ENCODE peak calls at places on chromosomes 1 and 21, in eight cellular contexts. F, X, D, P, V, N, A and B are unnamed samples.

GRCh38 chr1:15757575-15758401 is 807 bp upstream of the FBLIM1 start:
- DNase-seq in F (no peak), X (no peak), D (no peak), P (no peak), V (no peak), N (peak; percentile 37), A (no peak), B (peak; percentile 64)

GRCh38 chr1:246583448-246584185 is 17.4 kb downstream of the CNST start:
- DNase-seq in F (no peak), X (no peak), D (peak; percentile 44), P (peak; percentile 78), V (peak; percentile 31), N (peak; percentile 92), A (no peak), B (peak; percentile 73)

GRCh38 chr1:198701766-198702539 is 63.1 kb downstream of the PTPRC start:
- DNase-seq in F (no peak), X (no peak), D (no peak), P (no peak), V (no peak), N (no peak), A (no peak), B (no peak)

GRCh38 chr1:156643266-156644092 is 1.6 kb downstream of the BCAN start:
- DNase-seq in F (no peak), X (no peak), D (no peak), P (no peak), V (no peak), N (no peak), A (no peak), B (no peak)

GRCh38 chr1:12245116-12245515 is 15.3 kb downstream of the VPS13D start:
- DNase-seq in F (no peak), X (no peak), D (no peak), P (no peak), V (no peak), N (no peak), A (no peak), B (no peak)

GRCh38 chr21:35585155-35585554 is 475.2 kb downstream of the SETD4 start:
- DNase-seq in F (no peak), X (no peak), D (no peak), P (no peak), V (no peak), N (no peak), A (no peak), B (no peak)

GRCh38 chr1:200279810-200280411 is 129.9 kb downstream of the ZNF281 start:
- DNase-seq in F (peak; percentile 8), X (no peak), D (peak; percentile 68), P (peak; percentile 77), V (peak; percentile 68), N (peak; percentile 48), A (peak; percentile 56), B (peak; percentile 37)

GRCh38 chr1:53485478-53486394 is 26.5 kb downstream of the DMRTB1 start:
- DNase-seq in F (peak; percentile 52), X (peak; percentile 77), D (peak; percentile 82), P (peak; percentile 76), V (peak; percentile 73), N (peak; percentile 84), A (peak; percentile 87), B (peak; percentile 81)

GRCh38 chr1:51519048-51519856 is at the start of gene EPS15:
- DNase-seq in F (peak; percentile 29), X (peak; percentile 90), D (peak; percentile 89), P (peak; percentile 87), V (peak; percentile 82), N (peak; percentile 86), A (peak; percentile 95), B (peak; percentile 84)

GRCh38 chr1:99850458-99850974 is 355 bp downstream of the AGL start:
- DNase-seq in F (no peak), X (no peak), D (no peak), P (no peak), V (no peak), N (no peak), A (no peak), B (no peak)

GRCh38 chr1:224245188-224245587 is 62.1 kb downstream of the DEGS1 start:
- DNase-seq in F (no peak), X (peak; percentile 28), D (no peak), P (no peak), V (peak; percentile 19), N (peak; percentile 82), A (no peak), B (peak; percentile 81)

GRCh38 chr1:213186168-213186567 is 135.1 kb downstream of the RPS6KC1 start:
- DNase-seq in F (no peak), X (no peak), D (no peak), P (no peak), V (no peak), N (no peak), A (no peak), B (no peak)

GRCh38 chr1:167800241-167800640 is 78.5 kb downstream of the MPZL1 start:
- DNase-seq in F (no peak), X (no peak), D (no peak), P (no peak), V (no peak), N (no peak), A (no peak), B (no peak)

GRCh38 chr1:45065083-45065482 is 53.0 kb downstream of the UROD start:
- DNase-seq in F (no peak), X (no peak), D (no peak), P (no peak), V (no peak), N (no peak), A (no peak), B (no peak)

GRCh38 chr1:16920951-16921350 is 780 bp upstream of the CROCC start:
- DNase-seq in F (no peak), X (peak; percentile 6), D (no peak), P (no peak), V (no peak), N (no peak), A (no peak), B (peak; percentile 45)

GRCh38 chr1:179002552-179003345 is 22.9 kb upstream of the FAM20B start:
- DNase-seq in F (peak; percentile 32), X (peak; percentile 74), D (peak; percentile 74), P (peak; percentile 74), V (peak; percentile 71), N (peak; percentile 78), A (peak; percentile 72), B (peak; percentile 80)

GRCh38 chr1:45282346-45282745 is 44.3 kb upstream of the HPDL start:
- DNase-seq in F (no peak), X (no peak), D (no peak), P (no peak), V (no peak), N (no peak), A (no peak), B (no peak)

GRCh38 chr1:242425232-242425631 is 99.3 kb downstream of the PLD5 start:
- DNase-seq in F (no peak), X (no peak), D (no peak), P (no peak), V (peak; percentile 41), N (no peak), A (no peak), B (no peak)

DNA sequence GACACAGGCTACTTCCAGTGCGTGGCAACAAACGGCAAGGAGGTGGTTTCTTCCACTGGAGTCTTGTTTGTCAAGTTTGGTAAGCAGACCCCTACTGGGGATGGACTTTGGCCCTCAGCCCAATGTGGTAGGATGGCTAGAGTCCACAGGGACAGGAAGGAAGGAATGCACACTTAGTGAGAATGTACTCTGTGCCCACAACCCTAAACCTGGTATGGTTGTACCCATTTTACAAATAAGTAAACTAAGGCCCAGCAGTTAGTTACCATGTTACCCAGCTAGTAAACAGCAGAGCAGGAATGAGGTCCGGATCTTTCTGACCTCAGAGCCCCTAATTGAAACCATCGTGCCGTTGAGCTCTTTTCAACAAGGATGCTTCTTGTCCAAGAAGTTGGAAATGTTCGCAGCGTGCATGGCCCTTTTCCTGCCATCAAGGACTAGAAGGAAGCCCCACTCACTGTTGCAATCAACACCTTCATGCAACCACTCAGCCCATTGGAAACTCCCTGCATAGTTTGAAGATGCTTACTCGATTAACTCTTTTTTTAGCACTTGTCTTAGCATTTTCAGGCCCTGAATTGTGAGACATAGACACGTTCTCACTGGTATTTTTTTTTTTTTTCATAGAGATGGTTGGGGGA is 153.4 kb upstream of the UBE2U start:
- DNase-seq in F (no peak), X (no peak), D (no peak), P (no peak), V (no peak), N (no peak), A (no peak), B (no peak)
- TF ChIP-seq CTCF in F (no peak), X (no peak), D (no peak), P (no peak), V (no peak), N (no peak), A (no peak), B (no peak)

GRCh38 chr1:160541622-160542302 is 18.7 kb upstream of the SLAMF6 start:
- DNase-seq in F (no peak), X (no peak), D (no peak), P (no peak), V (peak; percentile 51), N (no peak), A (no peak), B (no peak)

GRCh38 chr1:160546942-160547341 is 23.9 kb upstream of the SLAMF6 start:
- DNase-seq in F (no peak), X (no peak), D (no peak), P (no peak), V (no peak), N (peak; percentile 49), A (no peak), B (no peak)

GRCh38 chr1:160542303-160542945 is 19.4 kb upstream of the SLAMF6 start:
- DNase-seq in F (no peak), X (no peak), D (peak; percentile 36), P (peak; percentile 49), V (peak; percentile 78), N (no peak), A (no peak), B (no peak)

GRCh38 chr1:160547371-160547901 is 24.4 kb upstream of the SLAMF6 start:
- DNase-seq in F (no peak), X (no peak), D (no peak), P (no peak), V (no peak), N (no peak), A (no peak), B (no peak)

GRCh38 chr1:160544647-160545046 is 21.6 kb upstream of the SLAMF6 start:
- DNase-seq in F (no peak), X (no peak), D (no peak), P (no peak), V (peak; percentile 28), N (no peak), A (peak; percentile 46), B (no peak)
- TF ChIP-seq CTCF in F (peak; percentile 48), X (no peak), D (no peak), P (peak; percentile 39), V (peak; percentile 44), N (no peak), A (peak; percentile 53), B (peak; percentile 61)

DNA sequence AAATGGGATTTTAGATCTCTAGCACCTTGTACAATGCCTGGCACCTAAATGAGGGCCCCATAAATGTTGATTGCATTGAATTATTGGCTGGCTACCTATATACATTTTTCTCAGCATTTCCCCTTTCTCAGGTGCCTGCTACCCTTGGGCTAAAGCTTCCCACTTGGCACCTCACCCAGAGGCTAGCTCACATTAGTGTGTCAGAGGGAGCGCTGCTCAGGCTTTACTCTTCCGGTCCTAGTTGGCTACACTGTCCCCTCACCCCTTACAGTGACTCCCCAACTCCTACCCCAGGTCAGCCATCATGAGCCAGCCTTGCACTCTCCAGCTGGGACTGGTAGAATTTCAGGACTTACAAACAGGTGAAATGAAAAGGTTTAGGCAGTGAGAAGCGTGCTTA is 9.5 kb downstream of the TRAF5 start:
- DNase-seq in F (no peak), X (no peak), D (no peak), P (no peak), V (no peak), N (no peak), A (no peak), B (peak; percentile 52)
- TF ChIP-seq CTCF in F (no peak), X (no peak), D (no peak), P (no peak), V (no peak), N (no peak), A (no peak), B (no peak)

GRCh38 chr1:43974443-43975248 is at the start of gene ATP6V0B:
- DNase-seq in F (peak; percentile 78), X (peak; percentile 97), D (peak; percentile 98), P (peak; percentile 97), V (peak; percentile 91), N (peak; percentile 98), A (peak; percentile 97), B (peak; percentile 99)
- TF ChIP-seq CTCF in F (no peak), X (peak; percentile 25), D (no peak), P (peak; percentile 46), V (no peak), N (peak; percentile 49), A (peak; percentile 33), B (peak; percentile 55)